ENCODE peak calls at places on chromosomes 5 and 9, in five cellular contexts. One of them, this sample, is unnamed.
A peak's percentile ranks its signal among the peaks of the same experiment; 100 is the strongest.

GRCh38 chr5:38420691-38421395 is 135.6 kb downstream of the LIFR start:
- DNase-seq in central memory CD4-positive, alpha-beta T cell: no peak
- DNase-seq in left ventricle myocardium inferior: peak; percentile 42
- DNase-seq in stromal cell of bone marrow: peak; percentile 66
- DNase-seq in activated CD4-positive, alpha-beta T cell treated with anti-CD3 and anti-CD28 coated beads for 36 hours: peak; percentile 54
- DNase-seq in this sample: peak; percentile 54

GRCh38 chr9:126675147-126675467 is 61.4 kb downstream of the LMX1B start:
- DNase-seq in central memory CD4-positive, alpha-beta T cell: no peak
- DNase-seq in left ventricle myocardium inferior: no peak
- DNase-seq in stromal cell of bone marrow: no peak
- DNase-seq in activated CD4-positive, alpha-beta T cell treated with anti-CD3 and anti-CD28 coated beads for 36 hours: no peak
- DNase-seq in this sample: no peak

GRCh38 chr5:61162832-61163567 is 732 bp upstream of the SMIM15 start:
- DNase-seq in central memory CD4-positive, alpha-beta T cell: no peak
- DNase-seq in left ventricle myocardium inferior: no peak
- DNase-seq in stromal cell of bone marrow: peak; percentile 4
- DNase-seq in activated CD4-positive, alpha-beta T cell treated with anti-CD3 and anti-CD28 coated beads for 36 hours: peak; percentile 17
- DNase-seq in this sample: no peak

GRCh38 chr5:96207420-96207819 is 225.6 kb downstream of the PCSK1 start:
- DNase-seq in central memory CD4-positive, alpha-beta T cell: no peak
- DNase-seq in left ventricle myocardium inferior: no peak
- DNase-seq in stromal cell of bone marrow: no peak
- DNase-seq in activated CD4-positive, alpha-beta T cell treated with anti-CD3 and anti-CD28 coated beads for 36 hours: no peak
- DNase-seq in this sample: no peak

GRCh38 chr5:137496919-137497318 is 2.2 kb downstream of the SPOCK1 start:
- DNase-seq in central memory CD4-positive, alpha-beta T cell: no peak
- DNase-seq in left ventricle myocardium inferior: no peak
- DNase-seq in stromal cell of bone marrow: no peak
- DNase-seq in activated CD4-positive, alpha-beta T cell treated with anti-CD3 and anti-CD28 coated beads for 36 hours: no peak
- DNase-seq in this sample: no peak

GRCh38 chr5:104146652-104147051 is 584.1 kb upstream of the NUDT12 start:
- DNase-seq in central memory CD4-positive, alpha-beta T cell: no peak
- DNase-seq in left ventricle myocardium inferior: no peak
- DNase-seq in stromal cell of bone marrow: no peak
- DNase-seq in activated CD4-positive, alpha-beta T cell treated with anti-CD3 and anti-CD28 coated beads for 36 hours: no peak
- DNase-seq in this sample: no peak

GRCh38 chr5:96943829-96944228 is 7.9 kb downstream of the LNPEP start:
- DNase-seq in central memory CD4-positive, alpha-beta T cell: no peak
- DNase-seq in left ventricle myocardium inferior: no peak
- DNase-seq in stromal cell of bone marrow: no peak
- DNase-seq in activated CD4-positive, alpha-beta T cell treated with anti-CD3 and anti-CD28 coated beads for 36 hours: no peak
- DNase-seq in this sample: no peak

GRCh38 chr9:36855443-36856315 is 178.4 kb downstream of the PAX5 start:
- DNase-seq in central memory CD4-positive, alpha-beta T cell: no peak
- DNase-seq in left ventricle myocardium inferior: no peak
- DNase-seq in stromal cell of bone marrow: no peak
- DNase-seq in activated CD4-positive, alpha-beta T cell treated with anti-CD3 and anti-CD28 coated beads for 36 hours: peak; percentile 66
- DNase-seq in this sample: peak; percentile 77

GRCh38 chr9:120637919-120638318 is 58.0 kb upstream of the CDK5RAP2 start:
- DNase-seq in central memory CD4-positive, alpha-beta T cell: no peak
- DNase-seq in left ventricle myocardium inferior: no peak
- DNase-seq in stromal cell of bone marrow: no peak
- DNase-seq in activated CD4-positive, alpha-beta T cell treated with anti-CD3 and anti-CD28 coated beads for 36 hours: no peak
- DNase-seq in this sample: no peak

GRCh38 chr9:127561491-127562270 is 50.4 kb upstream of the STXBP1 start:
- DNase-seq in central memory CD4-positive, alpha-beta T cell: no peak
- DNase-seq in left ventricle myocardium inferior: peak; percentile 74
- DNase-seq in stromal cell of bone marrow: peak; percentile 98
- DNase-seq in activated CD4-positive, alpha-beta T cell treated with anti-CD3 and anti-CD28 coated beads for 36 hours: no peak
- DNase-seq in this sample: no peak

GRCh38 chr5:154740957-154741356 is 14.2 kb upstream of the LARP1 start:
- DNase-seq in central memory CD4-positive, alpha-beta T cell: no peak
- DNase-seq in left ventricle myocardium inferior: no peak
- DNase-seq in stromal cell of bone marrow: no peak
- DNase-seq in activated CD4-positive, alpha-beta T cell treated with anti-CD3 and anti-CD28 coated beads for 36 hours: no peak
- DNase-seq in this sample: no peak

GRCh38 chr9:115118471-115119156 is 657 bp upstream of the TNC start:
- DNase-seq in central memory CD4-positive, alpha-beta T cell: no peak
- DNase-seq in left ventricle myocardium inferior: peak; percentile 20
- DNase-seq in stromal cell of bone marrow: peak; percentile 83
- DNase-seq in activated CD4-positive, alpha-beta T cell treated with anti-CD3 and anti-CD28 coated beads for 36 hours: peak; percentile 11
- DNase-seq in this sample: peak; percentile 65

GRCh38 chr9:100364013-100364412 is 11.3 kb upstream of the TEX10 start:
- DNase-seq in central memory CD4-positive, alpha-beta T cell: no peak
- DNase-seq in left ventricle myocardium inferior: no peak
- DNase-seq in stromal cell of bone marrow: no peak
- DNase-seq in activated CD4-positive, alpha-beta T cell treated with anti-CD3 and anti-CD28 coated beads for 36 hours: no peak
- DNase-seq in this sample: no peak

GRCh38 chr9:109383947-109384346 is 63.1 kb upstream of the EPB41L4B start:
- DNase-seq in central memory CD4-positive, alpha-beta T cell: no peak
- DNase-seq in left ventricle myocardium inferior: no peak
- DNase-seq in stromal cell of bone marrow: no peak
- DNase-seq in activated CD4-positive, alpha-beta T cell treated with anti-CD3 and anti-CD28 coated beads for 36 hours: no peak
- DNase-seq in this sample: no peak

GRCh38 chr5:55052383-55052931 is 28.4 kb downstream of the GZMK start:
- DNase-seq in central memory CD4-positive, alpha-beta T cell: no peak
- DNase-seq in left ventricle myocardium inferior: no peak
- DNase-seq in stromal cell of bone marrow: no peak
- DNase-seq in activated CD4-positive, alpha-beta T cell treated with anti-CD3 and anti-CD28 coated beads for 36 hours: no peak
- DNase-seq in this sample: no peak

GRCh38 chr5:10656176-10656830 is 92.4 kb downstream of the ANKRD33B start:
- DNase-seq in central memory CD4-positive, alpha-beta T cell: no peak
- DNase-seq in left ventricle myocardium inferior: no peak
- DNase-seq in stromal cell of bone marrow: no peak
- DNase-seq in activated CD4-positive, alpha-beta T cell treated with anti-CD3 and anti-CD28 coated beads for 36 hours: no peak
- DNase-seq in this sample: no peak

GRCh38 chr9:123394291-123395235 is 38.6 kb downstream of the CRB2 start:
- DNase-seq in central memory CD4-positive, alpha-beta T cell: no peak
- DNase-seq in left ventricle myocardium inferior: no peak
- DNase-seq in stromal cell of bone marrow: no peak
- DNase-seq in activated CD4-positive, alpha-beta T cell treated with anti-CD3 and anti-CD28 coated beads for 36 hours: no peak
- DNase-seq in this sample: no peak

GRCh38 chr5:69224520-69224919 is 10.2 kb upstream of the CDK7 start:
- DNase-seq in central memory CD4-positive, alpha-beta T cell: no peak
- DNase-seq in left ventricle myocardium inferior: no peak
- DNase-seq in stromal cell of bone marrow: no peak
- DNase-seq in activated CD4-positive, alpha-beta T cell treated with anti-CD3 and anti-CD28 coated beads for 36 hours: no peak
- DNase-seq in this sample: no peak

GRCh38 chr5:133754575-133755169 is 142.3 kb upstream of the FSTL4 start:
- DNase-seq in central memory CD4-positive, alpha-beta T cell: no peak
- DNase-seq in left ventricle myocardium inferior: no peak
- DNase-seq in stromal cell of bone marrow: no peak
- DNase-seq in activated CD4-positive, alpha-beta T cell treated with anti-CD3 and anti-CD28 coated beads for 36 hours: peak; percentile 56
- DNase-seq in this sample: peak; percentile 62

GRCh38 chr5:19256036-19256435 is 732.0 kb downstream of the CDH18 start:
- DNase-seq in central memory CD4-positive, alpha-beta T cell: no peak
- DNase-seq in left ventricle myocardium inferior: no peak
- DNase-seq in stromal cell of bone marrow: no peak
- DNase-seq in activated CD4-positive, alpha-beta T cell treated with anti-CD3 and anti-CD28 coated beads for 36 hours: no peak
- DNase-seq in this sample: no peak

GRCh38 chr5:145484195-145484594 is 350.9 kb downstream of the PRELID2 start:
- DNase-seq in central memory CD4-positive, alpha-beta T cell: no peak
- DNase-seq in left ventricle myocardium inferior: no peak
- DNase-seq in stromal cell of bone marrow: peak; percentile 72
- DNase-seq in activated CD4-positive, alpha-beta T cell treated with anti-CD3 and anti-CD28 coated beads for 36 hours: no peak
- DNase-seq in this sample: no peak

GRCh38 chr5:65395526-65396155 is 86.1 kb downstream of the ADAMTS6 start:
- DNase-seq in central memory CD4-positive, alpha-beta T cell: no peak
- DNase-seq in left ventricle myocardium inferior: no peak
- DNase-seq in stromal cell of bone marrow: no peak
- DNase-seq in activated CD4-positive, alpha-beta T cell treated with anti-CD3 and anti-CD28 coated beads for 36 hours: no peak
- DNase-seq in this sample: no peak

GRCh38 chr9:13049223-13049622 is 230.3 kb downstream of the MPDZ start:
- DNase-seq in central memory CD4-positive, alpha-beta T cell: no peak
- DNase-seq in left ventricle myocardium inferior: no peak
- DNase-seq in stromal cell of bone marrow: no peak
- DNase-seq in activated CD4-positive, alpha-beta T cell treated with anti-CD3 and anti-CD28 coated beads for 36 hours: no peak
- DNase-seq in this sample: no peak

GRCh38 chr9:106535439-106535838 is 327.5 kb upstream of the ZNF462 start:
- DNase-seq in central memory CD4-positive, alpha-beta T cell: no peak
- DNase-seq in left ventricle myocardium inferior: no peak
- DNase-seq in stromal cell of bone marrow: no peak
- DNase-seq in activated CD4-positive, alpha-beta T cell treated with anti-CD3 and anti-CD28 coated beads for 36 hours: no peak
- DNase-seq in this sample: no peak

GRCh38 chr5:55104036-55104767 is 1.8 kb downstream of the GZMA start:
- DNase-seq in central memory CD4-positive, alpha-beta T cell: no peak
- DNase-seq in left ventricle myocardium inferior: no peak
- DNase-seq in stromal cell of bone marrow: no peak
- DNase-seq in activated CD4-positive, alpha-beta T cell treated with anti-CD3 and anti-CD28 coated beads for 36 hours: no peak
- DNase-seq in this sample: no peak

GRCh38 chr5:79237735-79238560 is 2.0 kb downstream of the JMY start:
- DNase-seq in central memory CD4-positive, alpha-beta T cell: peak; percentile 13
- DNase-seq in left ventricle myocardium inferior: no peak
- DNase-seq in stromal cell of bone marrow: no peak
- DNase-seq in activated CD4-positive, alpha-beta T cell treated with anti-CD3 and anti-CD28 coated beads for 36 hours: no peak
- DNase-seq in this sample: no peak

GRCh38 chr5:1011226-1011631 is 2.6 kb downstream of the NKD2 start:
- DNase-seq in central memory CD4-positive, alpha-beta T cell: peak; percentile 33
- DNase-seq in left ventricle myocardium inferior: peak; percentile 22
- DNase-seq in stromal cell of bone marrow: no peak
- DNase-seq in activated CD4-positive, alpha-beta T cell treated with anti-CD3 and anti-CD28 coated beads for 36 hours: peak; percentile 80
- DNase-seq in this sample: peak; percentile 87

GRCh38 chr5:134911285-134912215 is 6.6 kb downstream of the PCBD2 start:
- DNase-seq in central memory CD4-positive, alpha-beta T cell: no peak
- DNase-seq in left ventricle myocardium inferior: no peak
- DNase-seq in stromal cell of bone marrow: no peak
- DNase-seq in activated CD4-positive, alpha-beta T cell treated with anti-CD3 and anti-CD28 coated beads for 36 hours: no peak
- DNase-seq in this sample: no peak

GRCh38 chr9:82891321-82891720 is 171.6 kb downstream of the RASEF start:
- DNase-seq in central memory CD4-positive, alpha-beta T cell: no peak
- DNase-seq in left ventricle myocardium inferior: no peak
- DNase-seq in stromal cell of bone marrow: no peak
- DNase-seq in activated CD4-positive, alpha-beta T cell treated with anti-CD3 and anti-CD28 coated beads for 36 hours: no peak
- DNase-seq in this sample: no peak

GRCh38 chr5:38381361-38381760 is 123.0 kb downstream of the EGFLAM start:
- DNase-seq in central memory CD4-positive, alpha-beta T cell: no peak
- DNase-seq in left ventricle myocardium inferior: no peak
- DNase-seq in stromal cell of bone marrow: no peak
- DNase-seq in activated CD4-positive, alpha-beta T cell treated with anti-CD3 and anti-CD28 coated beads for 36 hours: no peak
- DNase-seq in this sample: no peak

GRCh38 chr5:120297621-120298020 is 166.5 kb upstream of the PRR16 start:
- DNase-seq in central memory CD4-positive, alpha-beta T cell: no peak
- DNase-seq in left ventricle myocardium inferior: no peak
- DNase-seq in stromal cell of bone marrow: peak; percentile 21
- DNase-seq in activated CD4-positive, alpha-beta T cell treated with anti-CD3 and anti-CD28 coated beads for 36 hours: no peak
- DNase-seq in this sample: no peak

GRCh38 chr5:15238006-15238405 is 262.0 kb upstream of the FBXL7 start:
- DNase-seq in central memory CD4-positive, alpha-beta T cell: no peak
- DNase-seq in left ventricle myocardium inferior: no peak
- DNase-seq in stromal cell of bone marrow: no peak
- DNase-seq in activated CD4-positive, alpha-beta T cell treated with anti-CD3 and anti-CD28 coated beads for 36 hours: no peak
- DNase-seq in this sample: no peak

This sample was measured in WTC11.